ENCODE peak calls at places on chromosome 4, in six cellular contexts. S, T, K, W, B and N are unnamed samples.

GRCh38 chr4:54660145-54660535 is 2.4 kb downstream of the KIT start:
- DNase-seq in S (no peak), T (no peak), K (no peak), W (no peak), B (no peak), N (no peak)

GRCh38 chr4:158965208-158965607 is 137.7 kb upstream of the RAPGEF2 start:
- DNase-seq in S (no peak), T (no peak), K (no peak), W (no peak), B (no peak), N (no peak)

GRCh38 chr4:184513802-184514120 is 39.4 kb upstream of the IRF2 start:
- DNase-seq in S (no peak), T (no peak), K (no peak), W (no peak), B (no peak), N (no peak)

GRCh38 chr4:2936773-2937145 is 26.4 kb downstream of the NOP14 start:
- DNase-seq in S (no peak), T (no peak), K (peak; percentile 53), W (peak; percentile 56), B (no peak), N (no peak)

GRCh38 chr4:152094851-152095700 is 334.3 kb upstream of the GATB start:
- DNase-seq in S (no peak), T (no peak), K (no peak), W (no peak), B (no peak), N (no peak)

GRCh38 chr4:104494822-104495559 is at the start of gene CXXC4:
- DNase-seq in S (peak; percentile 80), T (peak; percentile 10), K (no peak), W (peak; percentile 50), B (peak; percentile 47), N (peak; percentile 23)

GRCh38 chr4:95181446-95182306 is 367.1 kb downstream of the UNC5C start:
- DNase-seq in S (peak; percentile 54), T (no peak), K (no peak), W (peak; percentile 62), B (no peak), N (no peak)

GRCh38 chr4:110854021-110854678 is 231.3 kb upstream of the PITX2 start:
- DNase-seq in S (no peak), T (no peak), K (no peak), W (no peak), B (no peak), N (no peak)

GRCh38 chr4:156322592-156322991 is 368.9 kb upstream of the CTSO start:
- DNase-seq in S (no peak), T (no peak), K (no peak), W (no peak), B (no peak), N (peak; percentile 4)

GRCh38 chr4:2337896-2338295 is 76.0 kb upstream of the MXD4 start:
- DNase-seq in S (no peak), T (no peak), K (no peak), W (no peak), B (no peak), N (no peak)

GRCh38 chr4:139167774-139168444 is 9.1 kb downstream of the ELF2 start:
- DNase-seq in S (no peak), T (peak; percentile 62), K (no peak), W (peak; percentile 69), B (no peak), N (peak; percentile 35)

GRCh38 chr4:25030283-25031076 is at the start of gene LGI2:
- DNase-seq in S (peak; percentile 54), T (no peak), K (no peak), W (no peak), B (no peak), N (no peak)

GRCh38 chr4:119735136-119735770 is 106.6 kb upstream of the PDE5A start:
- DNase-seq in S (no peak), T (no peak), K (no peak), W (no peak), B (no peak), N (no peak)

GRCh38 chr4:78669453-78669852 is 106.7 kb upstream of the BMP2K start:
- DNase-seq in S (no peak), T (peak; percentile 37), K (no peak), W (peak; percentile 78), B (no peak), N (peak; percentile 24)

GRCh38 chr4:87851332-87851731 is 18.6 kb downstream of the MEPE start:
- DNase-seq in S (no peak), T (no peak), K (no peak), W (no peak), B (no peak), N (no peak)

GRCh38 chr4:6221851-6222760 is 21.8 kb upstream of the JAKMIP1 start:
- DNase-seq in S (peak; percentile 80), T (no peak), K (no peak), W (peak; percentile 17), B (no peak), N (peak; percentile 29)

GRCh38 chr4:6222761-6223292 is 22.5 kb upstream of the JAKMIP1 start:
- DNase-seq in S (peak; percentile 74), T (no peak), K (no peak), W (no peak), B (no peak), N (peak; percentile 62)

GRCh38 chr4:6221296-6221850 is 21.0 kb upstream of the JAKMIP1 start:
- DNase-seq in S (no peak), T (no peak), K (no peak), W (no peak), B (no peak), N (no peak)

GRCh38 chr4:6216588-6216987 is 16.2 kb upstream of the JAKMIP1 start:
- DNase-seq in S (no peak), T (no peak), K (no peak), W (no peak), B (no peak), N (no peak)

GRCh38 chr4:6217716-6218381 is 17.5 kb upstream of the JAKMIP1 start:
- DNase-seq in S (no peak), T (no peak), K (peak; percentile 45), W (no peak), B (no peak), N (no peak)
- TF ChIP-seq ATF3 in S (no peak), T (no peak), K (no peak), W (no peak), B (no peak), N (no peak)

GRCh38 chr4:99853190-99853589 is 36.6 kb downstream of the DAPP1 start:
- DNase-seq in S (no peak), T (no peak), K (no peak), W (no peak), B (no peak), N (no peak)

GRCh38 chr4:99853993-99854392 is 37.4 kb downstream of the DAPP1 start:
- DNase-seq in S (no peak), T (peak; percentile 6), K (no peak), W (no peak), B (no peak), N (no peak)

GRCh38 chr4:99857302-99857701 is 36.9 kb downstream of the LAMTOR3 start:
- DNase-seq in S (no peak), T (no peak), K (no peak), W (no peak), B (no peak), N (no peak)

GRCh38 chr4:99855677-99856076 is 38.5 kb downstream of the LAMTOR3 start:
- DNase-seq in S (no peak), T (no peak), K (peak; percentile 53), W (no peak), B (no peak), N (no peak)

GRCh38 chr4:99856166-99856565 is 38.1 kb downstream of the LAMTOR3 start:
- DNase-seq in S (no peak), T (no peak), K (no peak), W (peak; percentile 24), B (no peak), N (peak; percentile 4)
- TF ChIP-seq ATF3 in S (no peak), T (no peak), K (no peak), W (no peak), B (no peak), N (no peak)

DNA sequence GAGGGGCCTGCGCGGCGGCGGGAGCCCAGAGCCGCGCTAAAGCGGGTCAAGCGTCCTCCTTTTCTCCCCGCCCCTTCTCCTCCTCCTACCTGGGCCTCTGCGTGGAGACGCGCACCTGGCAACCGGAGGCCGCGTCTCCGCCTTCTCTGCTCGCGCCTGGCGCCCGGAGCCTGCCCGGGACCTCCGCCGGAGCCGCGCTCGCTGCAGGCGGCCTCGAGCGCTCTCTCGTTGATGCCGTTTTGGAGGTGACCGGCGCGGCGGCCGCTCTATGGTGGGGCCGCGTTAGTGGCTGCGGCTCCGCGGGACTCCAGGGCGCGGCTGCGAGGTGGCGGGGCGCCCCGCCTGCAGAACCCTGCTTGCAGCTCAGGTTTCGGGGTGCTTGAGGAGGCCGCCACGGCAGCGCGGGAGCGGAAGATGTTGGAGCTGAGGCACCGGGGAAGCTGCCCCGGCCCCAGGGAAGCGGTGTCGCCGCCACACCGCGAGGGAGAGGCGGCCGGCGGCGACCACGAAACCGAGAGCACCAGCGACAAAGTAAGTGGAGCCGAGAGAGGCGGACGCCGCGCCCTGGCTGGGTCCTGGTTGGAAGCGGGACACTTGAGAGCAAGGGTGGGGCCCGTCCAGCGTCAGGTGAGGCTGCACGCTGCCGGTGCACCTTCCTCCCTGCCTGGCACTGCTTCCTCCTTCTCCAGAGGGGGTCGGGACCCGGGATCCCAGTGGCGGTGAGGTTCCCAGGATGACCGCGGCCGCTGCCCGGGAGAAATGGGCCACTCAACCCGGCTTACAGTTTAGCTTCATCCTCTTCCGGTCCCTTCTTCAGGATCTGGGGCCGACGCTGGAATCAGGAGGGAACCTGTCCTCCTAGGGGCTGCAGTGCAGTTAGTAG is at the start of gene CDS1:
- DNase-seq in S (peak; percentile 54), T (no peak), K (no peak), W (peak; percentile 18), B (no peak), N (no peak)
- TF ChIP-seq ATF3 in S (no peak), T (no peak), K (no peak), W (no peak), B (no peak), N (no peak)

GRCh38 chr4:19982556-19982955 is 269.1 kb upstream of the SLIT2 start:
- DNase-seq in S (no peak), T (no peak), K (no peak), W (no peak), B (no peak), N (no peak)
- TF ChIP-seq ATF3 in S (no peak), T (no peak), K (no peak), W (no peak), B (no peak), N (no peak)